ENCODE peak calls at places on chromosomes 16 and 17, in eight cellular contexts. Q is ELR; K is stimulated activated CD4-positive, alpha-beta T cell treated with anti-CD3 and anti-CD28 coated beads, Interleukin-1b, Interleukin-23, amount 100 ng/mL, for 24 hours; D is activated T-helper 1 cell treated with anti-CD3 and anti-CD28 coated beads, Interleukin-2, amount 50 U/mL, for 16 hours; X is activated CD4-positive, alpha-beta T cell treated with anti-CD3 and anti-CD28 coated beads, Interleukin-2, amount 50 U/mL, for 1 hour; W is IMR-90; A is astrocyte of the hippocampus; M is substantia nigra. E is an unnamed sample.

GRCh38 chr16:2852731-2853507 is 5.1 kb downstream of the PRSS22 start:
- DNase-seq in D (no peak), Q (no peak), W (no peak), K (no peak), M (no peak), A (no peak), X (no peak), E (no peak)

GRCh38 chr16:53817117-53817516 is 113.2 kb downstream of the FTO start:
- DNase-seq in M (no peak), Q (peak), K (no peak), W (peak), D (no peak), A (peak), X (no peak), E (no peak)

GRCh38 chr17:80026359-80027042 is 9.2 kb downstream of the TBC1D16 start:
- DNase-seq in M (no peak), A (no peak), K (no peak), X (no peak), D (no peak), Q (no peak), W (no peak), E (no peak)

GRCh38 chr16:53007095-53007494 is 45.6 kb downstream of the CHD9NB start:
- DNase-seq in W (no peak), M (no peak), Q (peak), K (no peak), X (no peak), D (no peak), A (no peak), E (no peak)

GRCh38 chr17:69485901-69486643 is 71.6 kb downstream of the MAP2K6 start:
- DNase-seq in Q (peak), K (no peak), W (peak), X (no peak), D (no peak), M (no peak), A (no peak), E (no peak)

GRCh38 chr17:77428901-77429734 is 288.3 kb downstream of the SEC14L1 start:
- DNase-seq in M (no peak), W (no peak), K (no peak), A (no peak), X (no peak), D (no peak), Q (no peak), E (no peak)

GRCh38 chr17:74280093-74280513 is 6.1 kb downstream of the DNAI2 start:
- DNase-seq in W (no peak), X (peak), D (peak), M (no peak), A (no peak), K (peak), Q (no peak), E (no peak)

GRCh38 chr17:68122587-68122986 is 87.1 kb downstream of the KPNA2 start:
- DNase-seq in W (no peak), D (no peak), M (no peak), X (no peak), Q (no peak), A (no peak), K (no peak), E (no peak)

GRCh38 chr17:37493249-37494027 is 3.7 kb downstream of the DUSP14 start:
- DNase-seq in M (no peak), Q (peak), W (peak), D (no peak), K (no peak), A (peak), X (no peak), E (no peak)

GRCh38 chr16:88383401-88384221 is 852 bp downstream of the ZNF469 start:
- DNase-seq in D (no peak), A (peak), K (no peak), X (no peak), W (peak), M (peak), Q (peak), E (no peak)

GRCh38 chr17:39281806-39282205 is 56.1 kb upstream of the STAC2 start:
- DNase-seq in Q (no peak), W (peak), K (no peak), D (no peak), M (no peak), A (peak), X (no peak), E (no peak)

GRCh38 chr17:83203073-83203471 is 123.7 kb downstream of the METRNL start:
- DNase-seq in Q (peak), K (no peak), X (no peak), D (no peak), W (peak), A (peak), M (no peak), E (no peak)

GRCh38 chr16:55439101-55439690 is 39.8 kb upstream of the MMP2 start:
- DNase-seq in Q (no peak), A (no peak), X (no peak), W (no peak), M (no peak), K (no peak), D (no peak), E (no peak)

GRCh38 chr17:40090234-40091111 is 9.9 kb downstream of the NR1D1 start:
- DNase-seq in D (no peak), Q (no peak), K (no peak), W (no peak), A (peak), X (no peak), M (no peak), E (no peak)

E was measured in NCI-H1048.